ENCODE peak calls at places on chromosomes 7 and 10, in five cellular contexts. Q, X, H, J and Y are unnamed samples.

GRCh38 chr7:122884186-122884585 is 2.1 kb downstream of the CADPS2 start:
- DNase-seq in Q (no peak), X (no peak), H (no peak), J (peak; percentile 90), Y (no peak)

GRCh38 chr10:94217431-94217830 is 145.3 kb downstream of the NOC3L start:
- DNase-seq in Q (no peak), X (no peak), H (no peak), J (no peak), Y (no peak)

GRCh38 chr10:64506963-64507362 is 985.8 kb downstream of the REEP3 start:
- DNase-seq in Q (no peak), X (no peak), H (no peak), J (no peak), Y (no peak)

GRCh38 chr10:6009961-6010360 is 32.6 kb upstream of the IL15RA start:
- DNase-seq in Q (no peak), X (no peak), H (no peak), J (no peak), Y (no peak)

GRCh38 chr7:26348234-26348851 is 56.7 kb downstream of the SNX10 start:
- DNase-seq in Q (no peak), X (no peak), H (no peak), J (peak; percentile 20), Y (no peak)

GRCh38 chr10:124262971-124263370 is 155.8 kb downstream of the OAT start:
- DNase-seq in Q (no peak), X (no peak), H (no peak), J (no peak), Y (no peak)

GRCh38 chr7:106978425-106979386 is 65.8 kb upstream of the PRKAR2B start:
- DNase-seq in Q (no peak), X (no peak), H (no peak), J (no peak), Y (no peak)

GRCh38 chr7:107687656-107688055 is 27.0 kb downstream of the SLC26A4 start:
- DNase-seq in Q (no peak), X (no peak), H (no peak), J (no peak), Y (no peak)

GRCh38 chr10:68284597-68284996 is 47.3 kb upstream of the HNRNPH3 start:
- DNase-seq in Q (no peak), X (no peak), H (no peak), J (no peak), Y (no peak)

GRCh38 chr7:116798205-116798730 is 64.1 kb upstream of the CAPZA2 start:
- DNase-seq in Q (peak; percentile 13), X (no peak), H (no peak), J (no peak), Y (no peak)

GRCh38 chr7:156604311-156604710 is 36.3 kb upstream of the RNF32 start:
- DNase-seq in Q (no peak), X (no peak), H (no peak), J (no peak), Y (no peak)

GRCh38 chr7:80876894-80877414 is 41.9 kb downstream of the SEMA3C start:
- DNase-seq in Q (no peak), X (no peak), H (no peak), J (no peak), Y (no peak)

GRCh38 chr10:108090476-108091215 is 926.1 kb upstream of the SORCS1 start:
- DNase-seq in Q (no peak), X (no peak), H (no peak), J (no peak), Y (no peak)

GRCh38 chr10:23826399-23826798 is 382.5 kb upstream of the KIAA1217 start:
- DNase-seq in Q (peak; percentile 6), X (no peak), H (peak; percentile 2), J (no peak), Y (no peak)

GRCh38 chr7:32266932-32267475 is 196.8 kb upstream of the PDE1C start:
- DNase-seq in Q (no peak), X (no peak), H (no peak), J (no peak), Y (no peak)

GRCh38 chr7:47336178-47337020 is 245.5 kb downstream of the TNS3 start:
- DNase-seq in Q (no peak), X (no peak), H (no peak), J (no peak), Y (peak; percentile 67)

GRCh38 chr10:5482016-5482415 is 17.4 kb downstream of the CALML5 start:
- DNase-seq in Q (no peak), X (no peak), H (no peak), J (no peak), Y (no peak)

GRCh38 chr7:152000191-152000590 is 25.3 kb upstream of the GALNT11 start:
- DNase-seq in Q (no peak), X (no peak), H (no peak), J (no peak), Y (no peak)

GRCh38 chr10:97876387-97876786 is 26.7 kb downstream of the GOLGA7B start:
- DNase-seq in Q (no peak), X (no peak), H (no peak), J (no peak), Y (no peak)

GRCh38 chr7:65001291-65001814 is 5.1 kb downstream of the ERV3-1 start:
- DNase-seq in Q (no peak), X (no peak), H (no peak), J (no peak), Y (no peak)

GRCh38 chr10:50510517-50511473 is 113.0 kb downstream of the SGMS1 start:
- DNase-seq in Q (no peak), X (no peak), H (no peak), J (no peak), Y (no peak)

GRCh38 chr7:1873421-1873820 is 203.3 kb downstream of the ELFN1 start:
- DNase-seq in Q (no peak), X (no peak), H (no peak), J (no peak), Y (no peak)

GRCh38 chr10:114624941-114625780 is 32.9 kb downstream of the ABLIM1 start:
- DNase-seq in Q (no peak), X (no peak), H (no peak), J (no peak), Y (no peak)